ENCODE peak calls at places on chromosomes 5 and 9, in four cellular contexts. X is HepG2, N is K562, K is H1. B is an unnamed sample.

GRCh38 chr9:20048437-20048836 is 259.6 kb upstream of the SLC24A2 start:
- DNase-seq in X (no peak), N (no peak), K (no peak), B (no peak)

GRCh38 chr5:149452007-149452664 is 73.0 kb upstream of the IL17B start:
- DNase-seq in X (peak), N (peak), K (no peak), B (no peak)

GRCh38 chr9:22731786-22732185 is 285.2 kb downstream of the DMRTA1 start:
- DNase-seq in X (no peak), N (no peak), K (no peak), B (no peak)

GRCh38 chr5:89351232-89351631 is 468.2 kb upstream of the MEF2C start:
- DNase-seq in X (no peak), N (no peak), K (no peak), B (no peak)

GRCh38 chr9:87505869-87506678 is 8.4 kb downstream of the DAPK1 start:
- DNase-seq in X (peak), N (no peak), K (no peak), B (no peak)

GRCh38 chr9:116859763-116860162 is 172.7 kb downstream of the TRIM32 start:
- DNase-seq in X (no peak), N (no peak), K (no peak), B (no peak)

GRCh38 chr5:63495225-63495624 is 467.0 kb downstream of the HTR1A start:
- DNase-seq in X (no peak), N (no peak), K (no peak), B (no peak)

GRCh38 chr9:95104088-95104960 is 213.2 kb downstream of the FANCC start:
- DNase-seq in X (no peak), N (no peak), K (no peak), B (no peak)

GRCh38 chr5:134738963-134739661 is 764 bp downstream of the CAMLG start:
- DNase-seq in X (peak), N (peak), K (no peak), B (no peak)

GRCh38 chr5:80998590-80998979 is 38.4 kb downstream of the RASGRF2 start:
- DNase-seq in X (no peak), N (no peak), K (no peak), B (no peak)

GRCh38 chr5:140202078-140202477 is 27.1 kb downstream of the CYSTM1 start:
- DNase-seq in X (no peak), N (no peak), K (no peak), B (no peak)

GRCh38 chr9:133389025-133389557 is 12.9 kb downstream of the STKLD1 start:
- DNase-seq in X (no peak), N (no peak), K (no peak), B (no peak)

GRCh38 chr5:139652788-139653241 is 4.7 kb downstream of the CXXC5 start:
- DNase-seq in X (no peak), N (peak), K (no peak), B (no peak)

GRCh38 chr5:11361768-11362167 is 542.5 kb downstream of the CTNND2 start:
- DNase-seq in X (no peak), N (no peak), K (no peak), B (no peak)

GRCh38 chr5:172559004-172559932 is 81.8 kb upstream of the NEURL1B start:
- DNase-seq in X (no peak), N (no peak), K (no peak), B (no peak)

GRCh38 chr5:136212252-136212721 is 19.3 kb upstream of the SMIM32 start:
- DNase-seq in X (peak), N (peak), K (no peak), B (no peak)

GRCh38 chr9:93060746-93061259 is 2.3 kb downstream of the SUSD3 start:
- DNase-seq in X (no peak), N (peak), K (no peak), B (peak)

GRCh38 chr5:153572393-153572930 is 82.0 kb downstream of the GRIA1 start:
- DNase-seq in X (no peak), N (no peak), K (no peak), B (no peak)

GRCh38 chr5:61966558-61966957 is 339.4 kb upstream of the KIF2A start:
- DNase-seq in X (no peak), N (no peak), K (no peak), B (no peak)

GRCh38 chr9:129318121-129319075 is 140.3 kb upstream of the IER5L start:
- DNase-seq in X (peak), N (no peak), K (no peak), B (no peak)

GRCh38 chr9:129231759-129232158 is 53.7 kb upstream of the IER5L start:
- DNase-seq in X (no peak), N (no peak), K (no peak), B (no peak)

DNA sequence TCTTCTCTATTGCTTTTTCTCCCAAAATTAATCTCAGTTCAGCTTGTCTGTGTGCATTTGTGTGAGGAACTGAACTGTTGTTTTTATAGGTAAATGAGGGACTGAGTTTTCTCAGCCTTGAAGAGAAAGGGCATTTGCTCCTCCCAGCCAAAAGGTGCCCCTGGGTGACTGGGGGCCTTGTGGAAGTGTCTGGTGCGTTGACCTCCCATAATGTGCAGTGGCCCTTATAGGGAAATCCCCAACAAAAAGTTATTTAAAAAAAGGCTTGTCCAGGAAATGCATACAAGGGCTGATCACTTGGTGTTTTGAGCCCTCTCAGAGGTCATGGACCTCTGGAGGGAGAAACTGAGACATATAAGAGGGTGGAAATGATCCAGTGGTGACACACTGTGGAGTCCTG is 239.7 kb upstream of the KLF9 start:
- DNase-seq in X (no peak), N (no peak), K (no peak), B (no peak)
- TF ChIP-seq ATF3 in X (no peak), N (no peak), K (no peak), B (no peak)

DNA sequence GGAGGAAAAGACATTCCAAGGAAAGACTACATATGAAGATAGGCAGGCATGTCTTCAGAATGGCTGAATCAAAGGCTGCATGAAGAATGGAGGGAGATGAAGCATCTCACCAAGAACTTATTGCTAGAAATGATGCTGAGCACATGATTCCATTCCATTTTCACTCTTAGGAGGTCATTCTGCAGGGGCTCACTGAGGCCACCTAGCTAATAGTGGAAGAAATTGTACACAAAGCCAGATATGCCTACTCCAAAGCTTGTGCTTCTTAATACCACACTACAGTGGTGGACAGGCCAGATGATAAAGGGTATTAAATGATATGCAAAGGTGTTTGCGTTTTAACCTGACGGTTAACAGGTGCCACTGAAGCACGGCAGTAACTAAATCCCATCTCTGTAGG is 14.7 kb downstream of the NDUFA8 start:
- DNase-seq in X (peak), N (no peak), K (no peak), B (no peak)
- TF ChIP-seq ZNF274 in X (no peak), N (no peak), K (no peak), B (no peak)

DNA sequence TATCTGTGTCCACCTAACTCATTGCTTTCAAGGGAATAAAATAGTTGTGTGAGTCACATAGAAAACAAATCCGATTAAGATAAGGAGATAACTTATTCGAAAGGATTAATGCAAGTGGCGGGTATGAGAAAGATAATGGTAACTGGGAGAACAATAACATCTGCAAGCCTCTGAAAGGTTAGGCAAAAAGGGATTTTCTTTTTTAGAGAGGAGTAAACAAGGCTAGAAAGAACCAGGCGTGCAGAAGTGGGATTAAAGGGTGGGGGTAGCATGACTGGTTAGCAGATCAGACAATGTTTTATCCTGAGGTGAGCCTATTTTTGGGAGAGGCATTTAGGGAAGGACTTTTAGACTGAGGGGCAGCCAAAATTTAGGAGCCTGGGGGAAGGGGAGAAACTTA is 34.7 kb upstream of the JMY start:
- DNase-seq in X (no peak), N (no peak), K (no peak), B (no peak)
- TF ChIP-seq CREB1 in X (no peak), N (no peak), K (no peak), B (no peak)

DNA sequence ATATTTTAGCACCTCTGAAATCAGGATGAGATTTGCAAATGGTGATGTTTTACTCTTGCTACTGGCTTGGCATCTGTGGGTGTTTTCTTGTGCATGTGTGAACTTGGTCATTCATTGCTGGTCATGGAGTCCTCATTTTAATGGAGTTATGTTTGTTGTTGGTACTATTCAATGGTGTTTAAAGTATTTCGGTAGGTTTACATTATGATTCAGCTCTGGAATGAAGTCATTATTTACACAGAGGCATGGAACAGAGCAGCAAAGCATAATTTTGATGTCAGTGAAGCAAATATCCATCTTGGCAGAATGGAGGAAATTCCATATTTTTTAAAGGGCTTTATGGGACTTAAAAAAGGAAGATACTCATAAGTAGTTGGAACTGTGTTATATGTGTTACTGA is 147.5 kb downstream of the ACTBL2 start:
- DNase-seq in X (peak), N (no peak), K (no peak), B (no peak)
- TF ChIP-seq ATF3 in X (no peak), N (no peak), K (no peak), B (no peak)

GRCh38 chr9:134474656-134475050 is 148.4 kb downstream of the RXRA start:
- DNase-seq in X (no peak), N (no peak), K (no peak), B (no peak)

GRCh38 chr9:134473353-134474057 is 147.2 kb downstream of the RXRA start:
- DNase-seq in X (no peak), N (no peak), K (no peak), B (no peak)

GRCh38 chr9:134476256-134476941 is 150.1 kb downstream of the RXRA start:
- DNase-seq in X (no peak), N (no peak), K (no peak), B (no peak)

GRCh38 chr9:134474058-134474370 is 147.8 kb downstream of the RXRA start:
- DNase-seq in X (no peak), N (no peak), K (no peak), B (no peak)

DNA sequence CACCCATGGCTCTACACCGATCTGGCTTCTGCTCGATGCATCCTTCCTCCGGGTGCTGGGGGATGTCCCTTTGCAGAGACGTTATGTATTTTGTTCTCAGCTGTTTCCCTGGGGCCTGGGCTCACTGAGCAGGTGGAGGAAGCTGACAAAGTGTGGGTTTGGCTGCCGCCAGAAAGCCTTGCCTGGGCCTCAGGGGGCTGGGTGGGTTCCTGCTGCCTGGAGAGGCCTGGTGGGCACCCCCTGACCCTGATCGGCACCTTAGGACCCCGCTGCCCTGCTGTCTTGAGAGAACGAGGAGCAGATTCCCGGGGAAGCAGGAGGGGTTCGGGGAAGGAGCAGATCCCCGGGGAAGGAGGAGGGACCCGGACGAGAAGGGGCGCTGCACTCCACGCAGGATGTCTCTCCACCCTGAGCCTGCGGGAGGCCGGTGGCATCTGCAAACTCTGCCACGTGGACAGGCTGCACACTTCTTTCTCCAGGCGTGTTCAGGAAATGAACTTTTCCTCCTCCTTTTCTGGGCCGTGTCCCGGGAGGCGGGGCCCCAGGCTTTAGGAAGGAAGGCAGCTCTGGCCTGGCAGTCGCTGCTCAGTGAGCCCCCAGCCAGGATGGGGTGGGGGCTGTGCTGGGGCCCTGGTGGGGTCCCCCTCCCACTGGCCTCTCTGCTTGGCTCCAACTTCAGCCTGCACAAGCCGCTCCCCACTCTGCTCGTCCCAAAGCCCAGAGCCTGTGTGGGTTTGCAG is 149.0 kb downstream of the RXRA start:
- DNase-seq in X (no peak), N (no peak), K (no peak), B (no peak)
- TF ChIP-seq ZNF274 in X (no peak), N (no peak), K (no peak), B (no peak)

DNA sequence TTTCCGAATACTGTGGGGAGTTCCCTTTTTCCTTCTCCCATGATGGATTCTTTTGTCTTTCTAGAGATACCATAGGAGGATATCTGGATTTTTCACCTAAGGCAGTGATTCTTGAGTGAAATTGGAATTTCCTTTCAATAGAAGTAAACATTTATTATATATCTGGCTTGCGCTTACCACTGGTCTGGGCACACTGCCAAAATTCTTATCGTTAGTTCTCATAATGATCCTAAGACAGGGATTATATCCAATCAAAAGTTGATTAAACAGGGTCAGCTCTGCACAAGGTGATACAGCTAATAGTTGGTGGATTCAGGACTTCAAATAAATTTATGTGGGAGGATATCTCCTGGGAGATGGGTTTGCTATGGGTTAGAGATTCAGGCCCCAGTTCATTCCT is 9.6 kb downstream of the TLE4 start:
- DNase-seq in X (no peak), N (no peak), K (no peak), B (no peak)
- TF ChIP-seq CREB1 in X (no peak), N (no peak), K (no peak), B (no peak)

GRCh38 chr9:125258832-125259534 is 2.6 kb upstream of the GAPVD1 start:
- DNase-seq in X (peak), N (no peak), K (no peak), B (no peak)

GRCh38 chr9:125260564-125260963 is 1.1 kb upstream of the GAPVD1 start:
- DNase-seq in X (peak), N (no peak), K (no peak), B (no peak)

GRCh38 chr9:125258160-125258559 is 3.5 kb upstream of the GAPVD1 start:
- DNase-seq in X (no peak), N (no peak), K (no peak), B (no peak)

GRCh38 chr9:125254231-125254630 is 7.4 kb upstream of the GAPVD1 start:
- DNase-seq in X (no peak), N (no peak), K (no peak), B (no peak)

DNA sequence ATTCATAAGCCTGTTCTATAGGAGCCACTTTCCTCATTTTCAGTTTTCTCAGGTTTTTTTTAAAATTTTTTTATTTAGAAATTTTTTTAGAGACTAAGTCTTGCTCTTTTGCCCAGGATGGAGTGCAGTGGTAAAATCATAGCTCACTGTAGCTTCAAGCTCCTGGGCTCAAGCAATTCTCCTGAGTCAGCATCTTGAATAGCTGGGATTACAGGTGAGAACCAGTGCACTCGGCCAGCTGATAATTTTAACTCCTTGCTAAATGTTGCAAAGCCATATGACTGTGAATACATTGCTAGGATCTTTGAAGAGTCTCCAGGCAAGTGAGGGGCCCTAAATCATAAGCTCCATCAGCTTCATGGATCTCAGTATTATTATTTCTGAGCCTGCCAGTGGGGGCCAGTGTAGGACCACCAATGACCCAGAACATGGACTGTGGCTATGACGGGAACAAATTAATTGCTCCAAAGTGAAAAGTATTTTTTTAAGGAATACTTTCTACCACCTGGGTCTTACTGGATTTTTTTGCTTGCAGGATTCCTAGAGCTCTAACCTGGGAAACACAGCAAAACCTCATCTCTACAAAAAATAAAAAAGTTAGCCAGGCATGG is 5.7 kb upstream of the GAPVD1 start:
- DNase-seq in X (peak), N (peak), K (no peak), B (no peak)
- TF ChIP-seq ATF3 in X (no peak), N (no peak), K (no peak), B (no peak)